ENCODE peak calls at places on chromosome 6, in six cellular contexts. G is naive thymus-derived CD4-positive, alpha-beta T cell; W is OCI-LY7; M is H9; S is lung; K is fibroblast of lung. V is an unnamed sample. For H3K9me3, the result is how much of the 10 kb centered on the place peaks cover.

GRCh38 chr6:44493132-44493531 is 105.6 kb downstream of the CDC5L start:
- DNase-seq in G (no peak), W (no peak), M (no peak), S (no peak), K (no peak), V (no peak)

GRCh38 chr6:13846841-13847240 is 32.5 kb upstream of the MCUR1 start:
- DNase-seq in G (no peak), W (no peak), M (peak), S (no peak), K (no peak), V (no peak)

GRCh38 chr6:105459884-105460283 is 57.0 kb upstream of the PREP start:
- DNase-seq in G (no peak), W (no peak), M (no peak), S (no peak), K (peak), V (no peak)

GRCh38 chr6:163825033-163825432 is 410.5 kb downstream of the QKI start:
- DNase-seq in G (no peak), W (no peak), M (no peak), S (no peak), K (peak), V (no peak)

GRCh38 chr6:105536961-105537360 is 134.1 kb upstream of the PREP start:
- DNase-seq in G (no peak), W (no peak), M (no peak), S (no peak), K (no peak), V (no peak)

GRCh38 chr6:92534109-92534508 is 885.2 kb downstream of the EPHA7 start:
- DNase-seq in G (no peak), W (no peak), M (no peak), S (no peak), K (no peak), V (no peak)

GRCh38 chr6:132812756-132813172 is 1.6 kb upstream of the RPS12 start:
- DNase-seq in G (no peak), W (no peak), M (no peak), S (no peak), K (no peak), V (no peak)

GRCh38 chr6:135192256-135193174 is 11.4 kb downstream of the MYB start:
- DNase-seq in G (no peak), W (no peak), M (no peak), S (no peak), K (no peak), V (no peak)

GRCh38 chr6:53375851-53376250 is 27.1 kb upstream of the ELOVL5 start:
- DNase-seq in G (no peak), W (no peak), M (no peak), S (no peak), K (no peak), V (no peak)

GRCh38 chr6:81865712-81866111 is 113.2 kb upstream of the TENT5A start:
- DNase-seq in G (no peak), W (no peak), M (no peak), S (no peak), K (peak), V (no peak)

GRCh38 chr6:113623124-113623523 is 234.0 kb upstream of the MARCKS start:
- DNase-seq in G (no peak), W (no peak), M (no peak), S (no peak), K (no peak), V (no peak)

GRCh38 chr6:12709116-12709515 is 7.5 kb upstream of the PHACTR1 start:
- DNase-seq in G (no peak), W (no peak), M (no peak), S (no peak), K (peak), V (no peak)

GRCh38 chr6:52352239-52353008 is 9.5 kb upstream of the PAQR8 start:
- DNase-seq in G (no peak), W (no peak), M (no peak), S (peak), K (peak), V (no peak)

GRCh38 chr6:161125591-161125990 is 134.0 kb downstream of the MAP3K4 start:
- DNase-seq in G (no peak), W (no peak), M (no peak), S (no peak), K (no peak), V (no peak)

GRCh38 chr6:91704531-91704930 is 1117.7 kb upstream of the MAP3K7 start:
- DNase-seq in G (no peak), W (no peak), M (no peak), S (no peak), K (peak), V (no peak)

GRCh38 chr6:13600036-13600435 is 15.1 kb upstream of the NOL7 start:
- DNase-seq in G (no peak), W (no peak), M (no peak), S (no peak), K (peak), V (no peak)

GRCh38 chr6:13874191-13874549 is 50.6 kb upstream of the RNF182 start:
- DNase-seq in G (no peak), W (no peak), M (no peak), S (no peak), K (no peak), V (no peak)

GRCh38 chr6:44177691-44178423 is 19.2 kb downstream of the CAPN11 start:
- DNase-seq in G (no peak), W (no peak), M (no peak), S (peak), K (peak), V (peak)

DNA sequence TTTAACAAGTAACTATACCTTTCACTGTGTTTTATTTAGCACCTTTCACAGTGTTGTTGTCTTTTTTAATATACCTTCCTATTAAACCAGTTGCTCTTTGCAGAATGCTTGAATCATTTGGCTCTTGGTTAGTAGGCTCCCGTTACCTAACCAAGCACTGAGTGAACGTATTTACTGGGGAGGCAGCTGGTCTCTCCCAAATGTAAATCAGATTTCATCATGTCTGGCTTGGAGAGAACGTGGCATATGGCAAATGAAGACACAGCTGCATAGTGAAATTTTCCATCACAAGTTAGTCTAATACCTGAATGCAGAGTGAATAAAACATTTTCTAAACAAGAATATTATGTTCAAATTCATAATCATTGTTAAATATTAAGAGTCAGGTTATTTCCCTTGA is 12.4 kb downstream of the HTR1E start:
- DNase-seq in G (no peak), W (no peak), M (no peak), S (no peak), K (no peak), V (no peak)
- H3K9me3 ChIP-seq in G (under half), W (under half), M (under half), S (under half), K (under half), V (under half)

GRCh38 chr6:168200571-168201134 is 118.9 kb downstream of the DACT2 start:
- DNase-seq in G (no peak), W (no peak), M (no peak), S (no peak), K (no peak), V (no peak)

GRCh38 chr6:168196881-168197635 is 118.0 kb upstream of the FRMD1 start:
- DNase-seq in G (no peak), W (no peak), M (peak), S (no peak), K (no peak), V (peak)

GRCh38 chr6:168196385-168196860 is 117.4 kb upstream of the FRMD1 start:
- DNase-seq in G (no peak), W (no peak), M (peak), S (peak), K (no peak), V (peak)

GRCh38 chr6:168197636-168198301 is 118.8 kb upstream of the FRMD1 start:
- DNase-seq in G (no peak), W (no peak), M (peak), S (no peak), K (no peak), V (peak)

DNA sequence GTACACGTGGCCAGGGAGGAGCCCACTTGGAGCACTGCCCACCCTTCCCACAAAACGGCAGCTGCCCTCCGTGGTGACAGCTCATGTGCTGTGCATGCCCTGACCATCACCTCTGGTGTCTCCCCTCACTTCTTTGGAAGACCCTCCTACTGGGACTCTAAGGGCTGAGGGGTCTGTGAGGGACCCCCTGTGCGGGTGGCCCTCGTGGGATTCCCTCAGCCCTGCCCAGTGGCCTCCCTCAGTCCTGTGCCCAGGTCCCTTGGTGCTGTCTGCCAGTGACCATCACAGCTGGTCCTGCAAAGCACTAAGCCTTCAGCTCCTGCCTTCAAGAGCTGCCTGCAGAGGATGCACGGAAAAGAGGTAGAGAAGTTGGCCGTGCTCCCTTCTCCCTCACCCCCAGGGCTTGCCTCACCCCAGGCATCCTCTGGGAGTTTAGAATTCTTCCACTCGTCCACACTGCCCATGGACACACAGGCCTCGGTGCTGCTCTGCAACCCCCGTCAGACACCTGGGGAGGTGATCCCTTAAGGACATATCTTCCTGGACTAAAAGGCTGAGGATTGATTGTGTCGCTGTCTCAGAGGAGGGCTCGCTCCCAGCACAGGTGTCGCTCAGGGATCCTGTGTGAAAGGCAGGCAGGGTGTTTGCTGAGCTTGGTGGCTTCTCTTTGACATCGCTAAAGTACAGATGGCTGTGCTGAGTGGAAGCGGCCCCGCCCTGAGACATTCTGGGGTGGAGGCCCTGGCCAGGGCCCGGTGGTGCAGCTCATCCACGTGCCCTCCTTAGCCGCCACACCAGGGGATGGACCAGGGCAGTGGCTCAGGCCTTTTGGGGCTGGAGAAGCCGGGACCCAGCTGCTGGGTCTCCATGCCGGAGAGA is 119.5 kb upstream of the FRMD1 start:
- DNase-seq in G (no peak), W (no peak), M (no peak), S (no peak), K (no peak), V (peak)
- H3K9me3 ChIP-seq in G (under half), W (under half), M (under half), S (under half), K (under half), V (under half)

GRCh38 chr6:167403427-167403826 is 78.5 kb downstream of the TTLL2 start:
- DNase-seq in G (no peak), W (no peak), M (no peak), S (no peak), K (no peak), V (peak)
- H3K9me3 ChIP-seq in G (under half), W (under half), M (under half), S (under half), K (under half), V (under half)

GRCh38 chr6:3822747-3823445 is 26.3 kb upstream of the FAM50B start:
- DNase-seq in G (no peak), W (no peak), M (no peak), S (no peak), K (peak), V (no peak)

GRCh38 chr6:3829285-3829684 is 19.9 kb upstream of the FAM50B start:
- DNase-seq in G (no peak), W (no peak), M (no peak), S (no peak), K (peak), V (no peak)

GRCh38 chr6:3825851-3826581 is 23.2 kb upstream of the FAM50B start:
- DNase-seq in G (no peak), W (no peak), M (no peak), S (peak), K (peak), V (peak)

GRCh38 chr6:3823671-3824070 is 25.5 kb upstream of the FAM50B start:
- DNase-seq in G (no peak), W (no peak), M (no peak), S (no peak), K (no peak), V (no peak)

DNA sequence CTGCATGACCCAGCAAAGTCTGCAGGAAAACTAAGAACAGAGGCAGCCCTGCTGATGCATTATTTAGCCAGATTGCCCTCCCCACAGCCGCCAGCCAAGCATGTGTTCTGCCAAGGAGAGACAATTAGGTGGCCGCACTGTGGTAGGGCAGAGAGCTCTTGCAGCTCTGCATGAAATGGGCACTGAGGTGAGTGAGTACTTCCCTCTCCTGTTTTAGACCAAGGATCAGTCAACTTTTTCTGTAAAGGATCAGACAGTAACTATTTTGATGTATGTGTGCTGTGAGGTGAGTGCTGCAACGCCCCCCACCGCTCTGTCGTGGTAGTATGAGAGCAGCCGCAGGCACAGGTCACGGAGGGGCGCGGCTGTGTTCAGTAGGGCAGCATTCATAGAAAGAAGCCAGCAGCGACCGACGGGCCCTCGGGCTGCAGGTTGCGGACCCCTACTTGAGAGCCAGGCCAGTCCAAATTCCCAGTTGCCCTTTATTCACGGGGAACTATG is 23.8 kb upstream of the FAM50B start:
- DNase-seq in G (no peak), W (no peak), M (peak), S (peak), K (peak), V (no peak)
- H3K9me3 ChIP-seq in G (under half), W (under half), M (under half), S (under half), K (under half), V (under half)

GRCh38 chr6:10954590-10955010 is 67.7 kb downstream of the SYCP2L start:
- DNase-seq in G (peak), W (peak), M (peak), S (peak), K (peak), V (peak)
- H3K9me3 ChIP-seq in G (under half), W (under half), M (under half), S (under half), K (under half), V (under half)

GRCh38 chr6:9848094-9848493 is 566.8 kb downstream of the TFAP2A start:
- DNase-seq in G (no peak), W (no peak), M (no peak), S (no peak), K (no peak), V (no peak)

GRCh38 chr6:9851006-9851405 is 563.9 kb downstream of the TFAP2A start:
- DNase-seq in G (no peak), W (no peak), M (no peak), S (no peak), K (no peak), V (peak)

DNA sequence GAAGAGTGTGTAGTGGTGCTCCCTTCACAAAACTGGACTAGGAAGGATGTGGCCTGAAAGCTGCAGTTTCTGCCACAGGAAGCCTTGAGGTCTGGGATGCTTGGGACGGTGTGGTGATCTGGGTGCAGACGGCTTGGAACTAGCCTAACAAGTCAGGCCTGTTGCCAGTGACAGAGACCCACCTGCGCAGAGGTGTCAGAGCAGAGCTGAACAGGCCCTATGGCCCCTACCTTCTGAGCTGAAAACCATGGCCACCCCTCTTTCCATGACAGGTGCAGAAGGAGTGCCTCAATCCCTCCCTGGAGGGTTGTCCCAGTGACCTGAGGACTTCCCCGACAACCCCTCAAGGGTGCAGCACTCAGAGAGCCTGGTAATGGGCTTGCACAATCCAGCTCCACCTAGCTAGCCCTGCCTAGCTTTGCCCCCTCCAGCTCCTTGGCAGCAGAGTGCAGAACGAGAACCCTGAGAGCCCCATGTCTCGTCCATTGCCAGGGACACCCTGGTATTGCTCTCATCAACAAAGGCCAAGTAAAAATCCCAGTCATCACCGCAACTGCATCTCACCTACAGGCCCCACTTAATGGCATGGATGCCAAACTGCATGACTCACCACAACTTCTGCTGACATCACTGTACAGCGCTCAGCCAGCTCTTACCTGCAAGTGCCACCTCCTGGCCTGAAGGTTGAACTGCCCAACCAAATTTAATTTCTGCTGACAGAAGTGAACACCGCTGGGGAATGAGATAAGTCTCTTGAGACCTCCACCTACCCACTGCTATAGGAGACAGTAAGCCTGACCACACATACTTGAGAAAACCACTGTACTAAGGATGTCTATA is 563.1 kb downstream of the TFAP2A start:
- DNase-seq in G (no peak), W (no peak), M (peak), S (no peak), K (peak), V (no peak)
- H3K9me3 ChIP-seq in G (under half), W (under half), M (under half), S (under half), K (under half), V (under half)

GRCh38 chr6:165222315-165223025 is 86.9 kb downstream of the C6orf118 start:
- DNase-seq in G (no peak), W (no peak), M (no peak), S (no peak), K (no peak), V (no peak)

GRCh38 chr6:165218816-165219215 is 90.6 kb downstream of the C6orf118 start:
- DNase-seq in G (no peak), W (no peak), M (no peak), S (no peak), K (peak), V (no peak)

GRCh38 chr6:165220030-165220429 is 89.4 kb downstream of the C6orf118 start:
- DNase-seq in G (no peak), W (no peak), M (no peak), S (no peak), K (no peak), V (no peak)

GRCh38 chr6:165223736-165224135 is 85.7 kb downstream of the C6orf118 start:
- DNase-seq in G (no peak), W (no peak), M (no peak), S (no peak), K (no peak), V (no peak)

GRCh38 chr6:165219629-165220028 is 89.8 kb downstream of the C6orf118 start:
- DNase-seq in G (no peak), W (no peak), M (no peak), S (no peak), K (no peak), V (no peak)
- H3K9me3 ChIP-seq in G (under half), W (under half), M (under half), S (under half), K (under half), V (under half)

GRCh38 chr6:27286141-27286540 is 25.9 kb downstream of the POM121L2 start:
- DNase-seq in G (no peak), W (no peak), M (no peak), S (no peak), K (no peak), V (no peak)

GRCh38 chr6:27288136-27289044 is 23.7 kb downstream of the POM121L2 start:
- DNase-seq in G (no peak), W (no peak), M (peak), S (no peak), K (no peak), V (no peak)

GRCh38 chr6:27290850-27291208 is 21.2 kb downstream of the POM121L2 start:
- DNase-seq in G (no peak), W (no peak), M (no peak), S (no peak), K (no peak), V (no peak)

GRCh38 chr6:27290065-27290849 is 21.8 kb downstream of the POM121L2 start:
- DNase-seq in G (no peak), W (no peak), M (peak), S (no peak), K (peak), V (no peak)

GRCh38 chr6:27287751-27288135 is 24.3 kb downstream of the POM121L2 start:
- DNase-seq in G (no peak), W (no peak), M (no peak), S (no peak), K (no peak), V (no peak)
- H3K9me3 ChIP-seq in G (under half), W (under half), M (under half), S (under half), K (under half), V (under half)